ENCODE peak calls at places on chromosomes 12 and 14, in seven cellular contexts. G, V, H, N, T, Z and Q are unnamed samples.

GRCh38 chr12:14577344-14577743 is 9.7 kb upstream of the PLBD1 start:
- DNase-seq in G (no peak), V (no peak), H (no peak), N (no peak), T (no peak), Z (peak; percentile 67), Q (no peak)

GRCh38 chr12:14167005-14167628 is 185.7 kb upstream of the GRIN2B start:
- DNase-seq in G (no peak), V (peak; percentile 62), H (no peak), N (peak; percentile 61), T (peak; percentile 16), Z (peak; percentile 42), Q (no peak)

GRCh38 chr12:89051065-89051677 is 301.1 kb downstream of the DUSP6 start:
- DNase-seq in G (no peak), V (peak; percentile 78), H (no peak), N (no peak), T (no peak), Z (peak; percentile 64), Q (no peak)

GRCh38 chr14:23300687-23301223 is 1.9 kb downstream of the PPP1R3E start:
- DNase-seq in G (no peak), V (no peak), H (no peak), N (peak; percentile 83), T (peak; percentile 52), Z (peak; percentile 45), Q (peak; percentile 75)

GRCh38 chr12:129579879-129580278 is 323.9 kb downstream of the TMEM132D start:
- DNase-seq in G (no peak), V (no peak), H (no peak), N (no peak), T (no peak), Z (no peak), Q (no peak)

GRCh38 chr12:67354966-67355365 is 85.8 kb downstream of the CAND1 start:
- DNase-seq in G (no peak), V (no peak), H (no peak), N (no peak), T (no peak), Z (no peak), Q (no peak)

GRCh38 chr12:84502907-84503787 is 409.5 kb downstream of the SLC6A15 start:
- DNase-seq in G (no peak), V (peak; percentile 54), H (no peak), N (no peak), T (no peak), Z (peak; percentile 66), Q (no peak)

GRCh38 chr12:114673169-114673833 is 10.7 kb downstream of the TBX3 start:
- DNase-seq in G (no peak), V (no peak), H (no peak), N (no peak), T (peak; percentile 85), Z (peak; percentile 77), Q (no peak)

GRCh38 chr12:52363111-52363679 is 4.1 kb downstream of the KRT85 start:
- DNase-seq in G (no peak), V (no peak), H (no peak), N (no peak), T (no peak), Z (no peak), Q (no peak)

GRCh38 chr12:89085421-89085820 is 266.9 kb downstream of the DUSP6 start:
- DNase-seq in G (no peak), V (no peak), H (no peak), N (no peak), T (peak; percentile 15), Z (no peak), Q (no peak)

GRCh38 chr12:53996188-53996885 is 3.6 kb upstream of the HOXC9 start:
- DNase-seq in G (no peak), V (no peak), H (no peak), N (no peak), T (no peak), Z (no peak), Q (no peak)

GRCh38 chr12:47819902-47820630 is at the start of gene HDAC7:
- DNase-seq in G (no peak), V (peak; percentile 83), H (peak; percentile 92), N (peak; percentile 92), T (peak; percentile 92), Z (peak; percentile 68), Q (peak; percentile 81)

GRCh38 chr12:103903979-103904378 is 26.2 kb upstream of the HSP90B1 start:
- DNase-seq in G (no peak), V (no peak), H (no peak), N (no peak), T (no peak), Z (no peak), Q (no peak)

DNA sequence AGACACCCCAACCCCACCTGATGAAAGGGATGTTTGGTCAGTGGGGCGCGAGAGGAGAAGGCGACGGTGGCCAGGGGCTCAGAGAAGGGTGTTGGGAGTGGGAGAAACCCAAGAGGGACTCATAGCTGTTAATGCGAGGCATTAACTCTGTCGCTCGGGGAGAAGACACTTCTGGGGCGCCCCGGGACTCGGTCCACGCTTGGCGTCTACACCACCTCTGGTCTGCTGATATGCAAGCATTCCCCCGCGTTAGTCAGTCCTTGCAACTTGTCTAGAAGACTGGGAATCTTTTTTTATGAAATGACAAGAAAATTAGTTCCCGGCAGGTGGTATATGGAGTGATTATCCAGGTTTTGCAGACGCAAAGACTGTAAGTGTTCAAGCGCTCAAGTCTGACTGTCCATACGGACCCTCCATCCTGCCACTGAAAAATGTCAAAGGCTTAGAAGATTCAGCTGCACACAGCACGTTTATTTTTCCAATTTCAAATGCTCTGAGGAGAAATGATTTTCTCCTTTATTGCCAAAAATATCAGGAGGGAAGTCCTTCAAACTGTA is 385 bp upstream of the SLC35F4 start:
- DNase-seq in G (no peak), V (no peak), H (no peak), N (no peak), T (no peak), Z (no peak), Q (no peak)
- H3K4me3 ChIP-seq in G (no peak overlapping the region), V (peak overlapping the region; percentile 29), H (no peak overlapping the region), N (peak overlapping the region; percentile 50), T (no peak overlapping the region), Z (no peak overlapping the region), Q (no peak overlapping the region)

GRCh38 chr12:64895541-64895940 is 71.1 kb downstream of the TBC1D30 start:
- DNase-seq in G (no peak), V (no peak), H (no peak), N (no peak), T (no peak), Z (no peak), Q (no peak)
- TF ChIP-seq CTCF in G (no peak), V (no peak), H (no peak), N (no peak), T (no peak), Z (no peak), Q (no peak)

DNA sequence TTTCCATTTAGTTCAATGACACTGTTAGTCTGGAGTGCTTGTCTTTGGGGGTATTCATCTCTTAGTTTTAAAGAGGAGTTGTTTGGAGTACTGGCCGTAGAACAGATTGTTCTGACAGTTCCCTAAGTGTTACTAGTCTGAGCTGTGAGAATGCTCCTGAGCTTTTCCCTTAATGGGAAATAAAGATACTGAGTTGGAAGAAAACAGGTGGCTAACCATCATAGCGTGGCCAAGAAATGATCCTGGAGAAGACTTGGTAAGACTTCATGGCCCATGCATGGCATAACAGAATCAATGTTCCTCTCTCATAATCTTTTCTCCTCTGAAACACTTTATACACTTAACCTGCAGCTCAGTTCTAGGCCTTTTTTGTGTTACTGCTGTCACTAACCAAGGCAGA is 6.2 kb downstream of the CALM1 start:
- DNase-seq in G (no peak), V (no peak), H (no peak), N (no peak), T (no peak), Z (no peak), Q (no peak)
- H3K4me1 ChIP-seq in G (peaks cover 27% of the 10 kb centered on the region), V (peaks cover 21% of the 10 kb centered on the region), H (peaks cover 18% of the 10 kb centered on the region), N (peaks cover 64% of the 10 kb centered on the region), T (peaks cover 4% of the 10 kb centered on the region), Z (peaks cover 30% of the 10 kb centered on the region), Q (no peaks in the 10 kb centered on the region)

GRCh38 chr14:75050852-75051555 is at the start of gene MLH3:
- DNase-seq in G (no peak), V (peak; percentile 67), H (peak; percentile 87), N (peak; percentile 85), T (peak; percentile 82), Z (peak; percentile 67), Q (peak; percentile 65)

GRCh38 chr14:75049731-75050201 is 1.5 kb downstream of the MLH3 start:
- DNase-seq in G (no peak), V (no peak), H (no peak), N (no peak), T (no peak), Z (no peak), Q (no peak)

GRCh38 chr14:75047506-75047905 is 3.8 kb downstream of the MLH3 start:
- DNase-seq in G (no peak), V (no peak), H (no peak), N (no peak), T (no peak), Z (no peak), Q (no peak)

GRCh38 chr14:75048101-75048500 is 3.2 kb downstream of the MLH3 start:
- DNase-seq in G (no peak), V (no peak), H (no peak), N (no peak), T (no peak), Z (no peak), Q (no peak)

DNA sequence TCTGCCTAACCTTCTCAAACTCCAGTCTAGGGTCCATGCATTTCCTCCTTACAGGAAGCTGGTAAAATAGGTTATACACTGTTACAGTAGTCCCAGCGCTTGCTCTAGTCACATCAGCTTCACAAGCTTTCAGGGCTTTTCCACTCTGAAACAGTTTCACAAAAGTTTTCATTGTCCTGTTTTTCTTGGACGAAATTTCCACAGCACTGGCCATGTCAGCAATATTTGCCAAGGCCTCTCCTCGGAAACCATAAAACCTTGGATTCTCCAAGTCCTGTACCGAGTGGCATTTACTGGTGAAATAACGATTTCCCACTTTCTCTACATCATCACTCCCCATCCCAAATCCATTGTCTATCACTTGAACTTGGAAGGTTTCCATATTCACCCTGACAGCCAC is 2.1 kb downstream of the MLH3 start:
- DNase-seq in G (no peak), V (peak; percentile 29), H (no peak), N (no peak), T (no peak), Z (no peak), Q (no peak)
- H3K4me3 ChIP-seq in G (no peak overlapping the region), V (peak overlapping the region; percentile 2), H (no peak overlapping the region), N (no peak overlapping the region), T (no peak overlapping the region), Z (no peak overlapping the region), Q (no peak overlapping the region)

DNA sequence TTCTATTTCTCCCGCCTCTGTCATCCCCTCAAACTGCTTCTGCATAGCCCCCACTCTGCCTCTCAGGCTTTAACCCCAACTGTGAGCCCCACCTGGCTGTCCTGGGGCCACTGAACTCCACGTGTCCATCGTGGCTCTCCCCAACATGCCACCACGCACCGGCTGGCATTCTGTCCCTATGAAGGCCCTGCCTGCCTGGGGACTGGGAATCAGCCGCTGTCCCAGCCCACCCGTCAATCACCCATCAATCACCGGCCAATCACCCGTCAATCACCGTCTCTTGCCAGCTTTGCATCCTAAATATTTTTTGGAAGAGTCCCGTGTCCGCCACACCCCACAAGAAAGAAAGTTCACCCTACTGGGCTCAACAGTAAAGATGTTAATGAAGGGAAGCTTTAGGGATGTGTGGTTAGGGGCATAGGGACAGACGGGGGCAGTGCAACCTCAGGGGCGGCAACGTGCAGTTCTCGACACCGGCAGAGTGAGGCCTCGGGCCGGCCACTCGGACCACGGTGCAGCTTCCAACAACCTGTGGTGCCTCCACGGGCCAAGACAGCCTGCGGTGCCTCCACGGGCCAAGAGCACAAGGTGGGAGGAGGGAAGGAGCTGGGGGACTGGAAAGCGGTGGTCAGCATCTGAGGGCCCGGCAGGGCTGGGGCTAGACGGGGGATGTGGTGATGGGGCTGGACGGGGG is 85.6 kb downstream of the GALNT9 start:
- DNase-seq in G (no peak), V (no peak), H (peak; percentile 43), N (no peak), T (no peak), Z (no peak), Q (no peak)
- TF ChIP-seq CTCF in G (no peak), V (no peak), H (no peak), N (no peak), T (no peak), Z (no peak), Q (no peak)